ENCODE peak calls at places on chromosomes 11 and 22, in ten cellular contexts. W is CD4-positive, alpha-beta T cell; G is esophagus muscularis mucosa; C is kidney epithelial cell; B is activated B cell treated with CpG ODN at 0.5 μM for 24 hours; H is cardiac fibroblast; E is GM23338; U is bronchial epithelial cell; Q is sigmoid colon; O is mammary epithelial cell. N is an unnamed sample.

GRCh38 chr22:40289991-40290459 is 56.3 kb upstream of the ADSL start:
- DNase-seq in W (peak), G (no peak), C (no peak), B (no peak), H (no peak), E (no peak), U (no peak), Q (no peak), O (peak), N (no peak)

GRCh38 chr11:34274712-34275398 is 83.0 kb downstream of the ABTB2 start:
- DNase-seq in W (no peak), G (peak), C (peak), B (no peak), H (peak), E (no peak), U (peak), Q (peak), O (peak), N (peak)

GRCh38 chr22:19705181-19705934 is 8.9 kb upstream of the SEPTIN5 start:
- DNase-seq in W (no peak), G (no peak), C (no peak), B (no peak), H (no peak), E (peak), U (no peak), Q (peak), O (no peak), N (no peak)

GRCh38 chr11:7079545-7080135 is 9.2 kb upstream of the RBMXL2 start:
- DNase-seq in W (no peak), G (no peak), C (no peak), B (no peak), H (no peak), E (peak), U (no peak), Q (no peak), O (no peak), N (no peak)

GRCh38 chr11:65867284-65868071 is 5.1 kb downstream of the EFEMP2 start:
- DNase-seq in W (no peak), G (no peak), C (no peak), B (no peak), H (no peak), E (peak), U (no peak), Q (no peak), O (no peak), N (no peak)

GRCh38 chr11:132535830-132536229 is 996.5 kb downstream of the OPCML start:
- DNase-seq in W (no peak), G (peak), C (no peak), B (no peak), H (no peak), E (no peak), U (peak), Q (no peak), O (peak), N (no peak)

GRCh38 chr11:110468095-110468494 is 38.3 kb downstream of the FDX1 start:
- DNase-seq in W (no peak), G (no peak), C (no peak), B (no peak), H (no peak), E (no peak), U (no peak), Q (no peak), O (no peak), N (no peak)

GRCh38 chr11:118180300-118180703 is 3.9 kb upstream of the SCN2B start:
- DNase-seq in W (no peak), G (no peak), C (no peak), B (no peak), H (peak), E (peak), U (peak), Q (peak), O (peak), N (no peak)

GRCh38 chr11:108498046-108498815 is at the start of gene POGLUT3:
- DNase-seq in W (peak), G (no peak), C (no peak), B (peak), H (peak), E (peak), U (no peak), Q (peak), O (no peak), N (peak)

GRCh38 chr22:43181321-43182076 is 5.4 kb downstream of the TTLL12 start:
- DNase-seq in W (no peak), G (no peak), C (no peak), B (no peak), H (no peak), E (no peak), U (no peak), Q (no peak), O (no peak), N (no peak)

GRCh38 chr11:94043241-94043640 is 22.1 kb downstream of the HEPHL1 start:
- DNase-seq in W (no peak), G (peak), C (no peak), B (no peak), H (no peak), E (no peak), U (no peak), Q (no peak), O (no peak), N (no peak)

DNA sequence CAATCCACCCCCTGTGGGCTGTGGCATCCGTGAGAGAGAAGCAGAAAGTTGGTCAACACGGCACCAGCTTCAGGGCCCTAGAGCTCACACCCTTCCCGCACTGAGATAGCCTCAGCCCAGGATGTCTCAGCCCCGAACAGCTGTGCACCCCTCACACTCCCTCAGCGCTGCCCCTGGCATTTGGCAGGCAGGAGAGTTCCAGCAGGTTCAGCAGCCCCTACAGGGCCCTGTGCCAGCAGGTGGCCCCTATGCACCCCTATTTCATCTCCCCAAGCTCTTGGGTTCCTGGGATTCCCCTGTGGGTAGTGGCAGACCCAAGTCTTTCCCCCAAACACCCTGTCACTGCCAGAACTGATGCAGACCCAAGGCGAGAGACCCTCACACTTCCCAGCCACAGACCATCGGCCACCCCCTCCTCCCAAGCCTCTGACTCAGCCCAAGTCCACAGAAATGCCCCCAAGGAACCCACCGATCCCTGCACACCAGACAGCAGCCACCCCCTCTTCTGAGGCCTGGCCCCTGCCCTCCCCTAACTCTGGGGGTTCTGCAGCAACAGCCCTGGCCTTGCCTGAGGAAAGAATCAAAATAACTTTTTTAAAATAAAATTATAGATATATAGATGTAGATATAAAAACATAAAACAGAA is 183.6 kb downstream of the IGLL1 start:
- DNase-seq in W (no peak), G (no peak), C (no peak), B (no peak), H (no peak), E (no peak), U (no peak), Q (no peak), O (no peak), N (no peak)
- TF ChIP-seq CTCF in W (no peak), G (no peak), C (no peak), B (no peak), H (no peak), E (no peak), U (no peak), Q (no peak), O (no peak), N (no peak)

GRCh38 chr11:73234403-73235181 is 16.5 kb downstream of the P2RY2 start:
- DNase-seq in W (no peak), G (no peak), C (no peak), B (no peak), H (no peak), E (no peak), U (no peak), Q (peak), O (no peak), N (no peak)
- TF ChIP-seq CTCF in W (no peak), G (no peak), C (no peak), B (no peak), H (no peak), E (no peak), U (no peak), Q (no peak), O (no peak), N (no peak)

DNA sequence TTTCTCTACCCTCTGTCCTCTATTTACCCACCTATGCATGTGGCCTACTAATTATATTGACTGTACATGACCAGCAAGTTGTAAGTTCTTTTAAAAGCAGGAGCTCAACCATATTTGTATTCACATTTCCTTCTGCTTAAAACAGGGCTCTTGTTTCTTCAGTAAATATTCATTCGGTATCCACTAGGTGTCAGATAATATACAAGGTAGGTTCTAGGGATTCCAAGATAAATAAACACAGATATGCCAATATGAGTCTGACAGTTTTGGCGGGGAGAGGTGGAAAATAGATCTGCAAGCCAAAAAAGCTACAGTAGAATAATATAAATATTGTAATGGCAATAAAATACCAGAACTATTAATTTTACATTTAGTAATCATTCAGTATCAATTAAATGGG is 15.3 kb upstream of the RAB30 start:
- DNase-seq in W (no peak), G (no peak), C (no peak), B (no peak), H (peak), E (no peak), U (peak), Q (no peak), O (no peak), N (no peak)
- TF ChIP-seq CTCF in W (peak), G (no peak), C (peak), B (no peak), H (no peak), E (no peak), U (no peak), Q (no peak), O (peak), N (no peak)

GRCh38 chr22:31920306-31920705 is 24.0 kb upstream of the YWHAH start:
- DNase-seq in W (no peak), G (no peak), C (no peak), B (no peak), H (no peak), E (no peak), U (no peak), Q (no peak), O (no peak), N (no peak)

GRCh38 chr22:31921106-31921505 is 23.2 kb upstream of the YWHAH start:
- DNase-seq in W (no peak), G (no peak), C (no peak), B (no peak), H (no peak), E (no peak), U (no peak), Q (no peak), O (no peak), N (no peak)

GRCh38 chr22:31915499-31916065 is 28.8 kb upstream of the YWHAH start:
- DNase-seq in W (no peak), G (no peak), C (no peak), B (no peak), H (no peak), E (no peak), U (no peak), Q (no peak), O (no peak), N (no peak)

GRCh38 chr22:31919730-31920129 is 24.6 kb upstream of the YWHAH start:
- DNase-seq in W (no peak), G (no peak), C (no peak), B (no peak), H (no peak), E (no peak), U (no peak), Q (no peak), O (no peak), N (no peak)

GRCh38 chr22:31917227-31917921 is 27.0 kb upstream of the YWHAH start:
- DNase-seq in W (no peak), G (no peak), C (no peak), B (peak), H (no peak), E (no peak), U (no peak), Q (no peak), O (no peak), N (no peak)
- TF ChIP-seq CTCF in W (no peak), G (no peak), C (no peak), B (no peak), H (no peak), E (no peak), U (no peak), Q (no peak), O (no peak), N (no peak)

GRCh38 chr11:14443642-14444041 is 56.0 kb downstream of the COPB1 start:
- DNase-seq in W (no peak), G (no peak), C (no peak), B (no peak), H (peak), E (no peak), U (peak), Q (no peak), O (peak), N (peak)

GRCh38 chr11:14448229-14448628 is 51.4 kb downstream of the COPB1 start:
- DNase-seq in W (no peak), G (no peak), C (no peak), B (no peak), H (no peak), E (no peak), U (peak), Q (no peak), O (no peak), N (no peak)

GRCh38 chr11:14445542-14446530 is 53.8 kb downstream of the COPB1 start:
- DNase-seq in W (no peak), G (no peak), C (no peak), B (no peak), H (peak), E (peak), U (peak), Q (no peak), O (peak), N (no peak)

GRCh38 chr11:14446701-14447169 is 52.9 kb downstream of the COPB1 start:
- DNase-seq in W (no peak), G (no peak), C (peak), B (no peak), H (peak), E (no peak), U (peak), Q (no peak), O (peak), N (no peak)

GRCh38 chr11:14444441-14445189 is 55.0 kb downstream of the COPB1 start:
- DNase-seq in W (no peak), G (no peak), C (no peak), B (no peak), H (no peak), E (no peak), U (no peak), Q (no peak), O (no peak), N (no peak)
- TF ChIP-seq CTCF in W (no peak), G (no peak), C (no peak), B (no peak), H (no peak), E (no peak), U (no peak), Q (no peak), O (no peak), N (no peak)

DNA sequence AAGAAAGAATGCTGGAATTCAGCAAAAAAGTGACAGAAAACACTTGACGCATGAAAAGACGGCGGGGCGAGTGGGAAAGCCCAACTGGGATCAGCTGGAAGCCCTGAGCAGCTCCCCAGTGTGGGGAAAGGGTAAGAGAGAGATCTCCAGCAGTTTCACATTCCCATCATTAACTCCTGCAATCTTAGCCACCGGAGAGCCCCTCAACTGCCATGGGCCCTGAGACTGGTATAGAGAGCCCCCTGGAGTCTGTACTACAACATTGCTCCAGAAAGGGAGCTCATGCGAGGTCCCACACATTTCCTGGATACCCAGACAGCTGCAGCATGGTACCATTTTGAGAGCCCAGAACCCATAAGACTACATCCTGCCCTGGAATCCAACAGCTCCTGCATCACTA is 31.1 kb downstream of the MRGPRX4 start:
- DNase-seq in W (no peak), G (no peak), C (no peak), B (no peak), H (peak), E (peak), U (peak), Q (no peak), O (no peak), N (peak)
- TF ChIP-seq CTCF in W (no peak), G (no peak), C (peak), B (no peak), H (peak), E (peak), U (peak), Q (no peak), O (peak), N (peak)

DNA sequence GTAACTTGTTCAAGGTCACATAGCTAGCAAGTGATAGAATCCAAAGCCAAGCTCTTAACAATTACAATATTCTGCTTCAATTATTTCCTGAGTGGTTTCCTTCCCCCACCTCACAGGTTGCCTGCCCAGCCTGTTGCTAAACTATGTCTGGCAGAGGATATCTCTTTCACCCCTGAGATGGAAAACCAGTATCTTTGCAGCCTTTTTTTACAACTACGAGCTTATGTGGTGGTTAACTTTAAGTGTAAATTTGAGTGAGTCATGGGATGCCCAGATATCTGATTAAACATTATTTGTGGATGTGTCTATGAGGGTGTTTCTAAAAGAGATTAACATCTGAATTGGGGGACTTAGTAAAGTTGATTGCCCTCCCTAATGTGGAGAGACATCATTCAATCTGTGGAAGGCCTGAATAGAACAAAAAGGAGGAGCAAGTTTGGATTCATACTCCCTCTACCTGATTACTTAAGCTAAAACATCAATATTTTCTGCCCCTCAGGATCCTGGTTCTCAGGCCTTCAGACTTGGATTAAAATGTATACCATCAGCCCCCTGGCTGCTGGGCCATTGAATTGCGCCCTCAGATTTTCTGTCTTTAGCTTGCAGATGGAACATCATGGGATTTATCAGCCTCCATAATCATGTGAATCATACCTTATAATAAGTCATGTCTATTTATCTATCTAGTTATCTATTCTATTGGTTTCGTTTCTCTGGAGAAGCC is 911.9 kb downstream of the METTL15 start:
- DNase-seq in W (no peak), G (no peak), C (no peak), B (no peak), H (peak), E (peak), U (peak), Q (no peak), O (peak), N (peak)
- TF ChIP-seq CTCF in W (no peak), G (no peak), C (peak), B (no peak), H (peak), E (peak), U (peak), Q (no peak), O (peak), N (peak)

DNA sequence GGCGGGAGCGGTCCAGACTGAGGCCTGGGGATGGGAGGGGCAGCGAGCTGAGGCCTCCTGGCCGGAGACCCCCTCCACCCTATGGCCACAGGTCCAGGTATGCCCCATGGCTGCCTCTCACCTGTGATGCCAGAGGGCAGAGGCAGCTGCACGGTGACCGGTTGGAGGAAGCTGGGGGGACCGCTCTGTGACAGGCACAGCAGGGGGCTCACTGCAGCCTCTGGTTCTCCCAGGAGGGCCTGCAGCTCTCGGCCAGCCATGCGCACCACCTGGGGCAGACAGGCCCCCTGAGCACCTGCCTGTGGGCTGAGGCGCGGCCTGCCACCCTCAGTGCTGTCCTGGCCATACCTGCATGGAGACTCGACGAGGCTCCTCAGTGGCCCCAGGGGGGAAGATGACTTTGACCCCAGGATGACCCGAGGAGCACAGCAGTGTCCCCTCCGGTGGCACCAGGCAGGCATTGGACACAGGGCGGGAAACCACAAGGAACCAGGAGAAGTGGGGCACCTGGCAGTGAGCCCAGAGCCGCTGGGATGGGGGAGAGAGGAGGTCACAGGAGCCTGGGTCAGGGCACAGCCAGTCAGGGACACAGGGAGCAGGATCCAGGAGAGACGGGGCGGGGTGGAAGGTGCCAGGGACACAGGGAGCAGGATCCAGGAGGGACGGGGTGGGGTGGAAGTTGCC is 3.2 kb upstream of the SLC25A22 start:
- DNase-seq in W (no peak), G (no peak), C (no peak), B (no peak), H (no peak), E (no peak), U (no peak), Q (no peak), O (no peak), N (no peak)
- TF ChIP-seq CTCF in W (no peak), G (no peak), C (no peak), B (no peak), H (no peak), E (no peak), U (no peak), Q (no peak), O (no peak), N (no peak)